ENCODE peak calls at places on chromosomes 13 and 19, in five cellular contexts. One of them, this sample, is unnamed.

GRCh38 chr19:35905178-35905727 is 2.8 kb downstream of the TYROBP start:
- DNase-seq in stomach: no peak
- DNase-seq in sigmoid colon: no peak
- DNase-seq in suprapubic skin: no peak
- DNase-seq in HepG2: no peak
- DNase-seq in this sample: no peak

GRCh38 chr13:44212633-44213387 is 160.8 kb upstream of the SERP2 start:
- DNase-seq in stomach: no peak
- DNase-seq in sigmoid colon: peak
- DNase-seq in suprapubic skin: no peak
- DNase-seq in HepG2: no peak
- DNase-seq in this sample: no peak

GRCh38 chr13:27354379-27354778 is 70.0 kb upstream of the GTF3A start:
- DNase-seq in stomach: no peak
- DNase-seq in sigmoid colon: no peak
- DNase-seq in suprapubic skin: no peak
- DNase-seq in HepG2: no peak
- DNase-seq in this sample: no peak

GRCh38 chr13:31204592-31204991 is 4.8 kb downstream of the B3GLCT start:
- DNase-seq in stomach: no peak
- DNase-seq in sigmoid colon: no peak
- DNase-seq in suprapubic skin: no peak
- DNase-seq in HepG2: peak
- DNase-seq in this sample: no peak

GRCh38 chr13:41854758-41855157 is 106.2 kb downstream of the VWA8 start:
- DNase-seq in stomach: no peak
- DNase-seq in sigmoid colon: no peak
- DNase-seq in suprapubic skin: no peak
- DNase-seq in HepG2: no peak
- DNase-seq in this sample: no peak

GRCh38 chr13:100513987-100514670 is 74.5 kb downstream of the GGACT start:
- DNase-seq in stomach: no peak
- DNase-seq in sigmoid colon: no peak
- DNase-seq in suprapubic skin: no peak
- DNase-seq in HepG2: no peak
- DNase-seq in this sample: no peak

GRCh38 chr13:85586422-85586831 is 212.8 kb downstream of the SLITRK6 start:
- DNase-seq in stomach: no peak
- DNase-seq in sigmoid colon: no peak
- DNase-seq in suprapubic skin: no peak
- DNase-seq in HepG2: no peak
- DNase-seq in this sample: no peak

GRCh38 chr19:16447015-16447384 is 24.8 kb downstream of the EPS15L1 start:
- DNase-seq in stomach: peak
- DNase-seq in sigmoid colon: peak
- DNase-seq in suprapubic skin: peak
- DNase-seq in HepG2: peak
- DNase-seq in this sample: peak

GRCh38 chr13:36904219-36904618 is 15.8 kb downstream of the SMAD9 start:
- DNase-seq in stomach: no peak
- DNase-seq in sigmoid colon: no peak
- DNase-seq in suprapubic skin: no peak
- DNase-seq in HepG2: no peak
- DNase-seq in this sample: no peak

GRCh38 chr19:643736-644135 is 4.1 kb downstream of the FGF22 start:
- DNase-seq in stomach: no peak
- DNase-seq in sigmoid colon: no peak
- DNase-seq in suprapubic skin: no peak
- DNase-seq in HepG2: no peak
- DNase-seq in this sample: no peak

GRCh38 chr19:51372649-51373504 is at the start of gene NKG7:
- DNase-seq in stomach: no peak
- DNase-seq in sigmoid colon: no peak
- DNase-seq in suprapubic skin: no peak
- DNase-seq in HepG2: no peak
- DNase-seq in this sample: no peak

GRCh38 chr19:48873476-48874308 is 1.5 kb downstream of the PPP1R15A start:
- DNase-seq in stomach: no peak
- DNase-seq in sigmoid colon: peak
- DNase-seq in suprapubic skin: no peak
- DNase-seq in HepG2: no peak
- DNase-seq in this sample: no peak

GRCh38 chr13:96762876-96763275 is 231.4 kb downstream of the OXGR1 start:
- DNase-seq in stomach: no peak
- DNase-seq in sigmoid colon: no peak
- DNase-seq in suprapubic skin: no peak
- DNase-seq in HepG2: no peak
- DNase-seq in this sample: no peak

GRCh38 chr19:49588370-49589122 is 2.4 kb upstream of the PRR12 start:
- DNase-seq in stomach: no peak
- DNase-seq in sigmoid colon: no peak
- DNase-seq in suprapubic skin: no peak
- DNase-seq in HepG2: no peak
- DNase-seq in this sample: peak

GRCh38 chr19:41161903-41162302 is 31.1 kb upstream of the CYP2S1 start:
- DNase-seq in stomach: no peak
- DNase-seq in sigmoid colon: no peak
- DNase-seq in suprapubic skin: no peak
- DNase-seq in HepG2: no peak
- DNase-seq in this sample: no peak

GRCh38 chr19:8305798-8306197 is 2.4 kb downstream of the CD320 start:
- DNase-seq in stomach: no peak
- DNase-seq in sigmoid colon: peak
- DNase-seq in suprapubic skin: peak
- DNase-seq in HepG2: no peak
- DNase-seq in this sample: no peak

GRCh38 chr13:59279024-59279423 is 884.7 kb downstream of the DIAPH3 start:
- DNase-seq in stomach: no peak
- DNase-seq in sigmoid colon: no peak
- DNase-seq in suprapubic skin: no peak
- DNase-seq in HepG2: no peak
- DNase-seq in this sample: no peak

GRCh38 chr13:64428196-64428595 is 2801.9 kb downstream of the PCDH9 start:
- DNase-seq in stomach: no peak
- DNase-seq in sigmoid colon: no peak
- DNase-seq in suprapubic skin: no peak
- DNase-seq in HepG2: no peak
- DNase-seq in this sample: no peak

GRCh38 chr19:2268480-2268830 is 12.2 kb upstream of the JSRP1 start:
- DNase-seq in stomach: no peak
- DNase-seq in sigmoid colon: no peak
- DNase-seq in suprapubic skin: no peak
- DNase-seq in HepG2: no peak
- DNase-seq in this sample: no peak
- H3K4me3 ChIP-seq in stomach: peak
- H3K4me3 ChIP-seq in sigmoid colon: peak
- H3K4me3 ChIP-seq in suprapubic skin: peak
- H3K4me3 ChIP-seq in HepG2: peak
- H3K4me3 ChIP-seq in this sample: peak

DNA sequence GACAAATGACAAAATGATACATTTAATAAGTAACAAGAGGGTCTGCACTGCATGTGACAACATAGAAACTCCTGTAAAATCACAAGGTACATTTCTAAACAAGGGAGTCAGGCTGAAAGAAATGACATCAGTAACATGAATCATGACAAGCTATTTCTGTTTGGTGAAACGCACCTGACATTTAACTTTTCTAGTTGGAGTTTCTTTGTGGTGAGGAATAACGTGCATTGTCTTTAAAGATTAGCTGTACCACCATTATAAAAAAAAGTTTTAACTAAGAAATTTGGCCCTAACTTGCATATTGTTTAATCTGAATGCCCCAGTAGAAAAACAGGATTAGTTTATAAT is 418.3 kb downstream of the KLF12 start:
- DNase-seq in stomach: no peak
- DNase-seq in sigmoid colon: no peak
- DNase-seq in suprapubic skin: no peak
- DNase-seq in HepG2: no peak
- DNase-seq in this sample: no peak
- TF ChIP-seq EP300 in stomach: no peak
- TF ChIP-seq EP300 in sigmoid colon: no peak
- TF ChIP-seq EP300 in suprapubic skin: no peak
- TF ChIP-seq EP300 in HepG2: no peak
- TF ChIP-seq EP300 in this sample: no peak

GRCh38 chr19:11281336-11282049 is 14.5 kb upstream of the TSPAN16 start:
- DNase-seq in stomach: no peak
- DNase-seq in sigmoid colon: no peak
- DNase-seq in suprapubic skin: no peak
- DNase-seq in HepG2: no peak
- DNase-seq in this sample: no peak
- TF ChIP-seq POLR2AphosphoS5 in stomach: no peak
- TF ChIP-seq POLR2AphosphoS5 in sigmoid colon: no peak
- TF ChIP-seq POLR2AphosphoS5 in suprapubic skin: no peak
- TF ChIP-seq POLR2AphosphoS5 in HepG2: no peak
- TF ChIP-seq POLR2AphosphoS5 in this sample: no peak

GRCh38 chr19:3368848-3369336 is 2.5 kb downstream of the NFIC start:
- DNase-seq in stomach: no peak
- DNase-seq in sigmoid colon: no peak
- DNase-seq in suprapubic skin: no peak
- DNase-seq in HepG2: no peak
- DNase-seq in this sample: no peak
- H3K4me3 ChIP-seq in stomach: peak
- H3K4me3 ChIP-seq in sigmoid colon: peak
- H3K4me3 ChIP-seq in suprapubic skin: peak
- H3K4me3 ChIP-seq in HepG2: no peak
- H3K4me3 ChIP-seq in this sample: peak

DNA sequence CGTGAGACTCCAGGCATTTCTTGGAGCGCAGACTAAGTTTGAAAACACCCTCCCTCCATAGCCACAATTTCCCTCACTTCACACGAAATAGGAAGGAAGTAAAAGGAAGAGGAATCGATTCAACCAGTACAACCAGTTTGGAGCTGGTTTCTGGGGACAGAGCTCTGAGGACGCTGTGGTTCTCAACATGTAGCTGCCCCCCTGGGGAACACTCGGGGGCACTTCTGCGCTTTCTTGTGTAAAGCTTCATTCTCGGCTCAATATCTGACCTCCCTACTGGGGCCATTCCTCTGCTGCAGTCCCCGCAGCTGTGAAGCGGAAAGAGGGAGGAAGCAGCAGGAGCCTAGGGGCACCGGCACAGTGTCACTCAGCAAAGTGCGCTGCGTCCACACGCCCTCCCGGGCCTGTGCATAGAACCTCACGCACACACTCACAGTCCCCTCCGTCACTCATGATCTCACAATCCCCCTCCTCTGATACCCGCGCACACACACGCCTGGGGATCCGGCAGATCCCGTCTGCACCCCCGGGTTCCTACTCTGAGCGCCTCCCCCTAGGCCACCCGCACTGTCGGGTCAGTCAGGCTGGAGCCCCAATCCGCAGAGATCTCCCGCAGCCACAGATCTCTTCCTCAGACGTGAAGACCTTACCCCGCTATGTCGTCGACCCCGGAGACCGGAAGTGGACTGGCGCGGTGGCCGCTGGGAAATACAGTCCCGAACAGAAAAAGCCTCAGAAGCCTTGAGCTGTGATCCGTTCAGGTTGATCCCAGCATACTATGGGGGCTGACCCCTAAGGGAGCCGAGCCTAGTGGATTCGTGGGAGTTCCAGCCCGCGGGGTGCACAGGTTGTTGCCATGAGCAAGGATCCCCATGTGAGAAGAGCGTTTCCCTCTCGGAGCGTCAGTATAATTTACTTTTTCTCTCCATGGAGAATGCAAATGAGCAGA is at the start of gene ZNF780A:
- DNase-seq in stomach: peak
- DNase-seq in sigmoid colon: peak
- DNase-seq in suprapubic skin: peak
- DNase-seq in HepG2: peak
- DNase-seq in this sample: peak
- TF ChIP-seq EP300 in stomach: no peak
- TF ChIP-seq EP300 in sigmoid colon: peak
- TF ChIP-seq EP300 in suprapubic skin: no peak
- TF ChIP-seq EP300 in HepG2: peak
- TF ChIP-seq EP300 in this sample: no peak

GRCh38 chr19:3450796-3451411 is 29.4 kb downstream of the SMIM24 start:
- DNase-seq in stomach: peak
- DNase-seq in sigmoid colon: peak
- DNase-seq in suprapubic skin: no peak
- DNase-seq in HepG2: peak
- DNase-seq in this sample: peak
- TF ChIP-seq POLR2AphosphoS5 in stomach: peak
- TF ChIP-seq POLR2AphosphoS5 in sigmoid colon: peak
- TF ChIP-seq POLR2AphosphoS5 in suprapubic skin: no peak
- TF ChIP-seq POLR2AphosphoS5 in HepG2: no peak
- TF ChIP-seq POLR2AphosphoS5 in this sample: peak

This sample was measured in upper lobe of left lung.